ENCODE peak calls at places on chromosomes 11 and 22, in seven cellular contexts. One of them, this sample, is unnamed.

GRCh38 chr11:30583505-30584280 is 2.5 kb downstream of the MPPED2 start:
- DNase-seq in PC-3: no peak
- DNase-seq in uterus: peak
- DNase-seq in brain microvascular endothelial cell: no peak
- DNase-seq in GM20000: no peak
- DNase-seq in AG09309: no peak
- DNase-seq in dorsolateral prefrontal cortex: peak
- DNase-seq in this sample: no peak

GRCh38 chr22:25397616-25398015 is 166.9 kb upstream of the GRK3 start:
- DNase-seq in PC-3: no peak
- DNase-seq in brain microvascular endothelial cell: no peak
- DNase-seq in dorsolateral prefrontal cortex: no peak
- DNase-seq in uterus: no peak
- DNase-seq in AG09309: no peak
- DNase-seq in GM20000: no peak
- DNase-seq in this sample: no peak

GRCh38 chr11:15493066-15493465 is 378.3 kb downstream of the INSC start:
- DNase-seq in brain microvascular endothelial cell: peak
- DNase-seq in GM20000: no peak
- DNase-seq in AG09309: no peak
- DNase-seq in PC-3: no peak
- DNase-seq in dorsolateral prefrontal cortex: no peak
- DNase-seq in uterus: no peak
- DNase-seq in this sample: peak

GRCh38 chr11:100684101-100685065 is 2.7 kb upstream of the ARHGAP42 start:
- DNase-seq in PC-3: peak
- DNase-seq in brain microvascular endothelial cell: no peak
- DNase-seq in dorsolateral prefrontal cortex: no peak
- DNase-seq in GM20000: peak
- DNase-seq in uterus: no peak
- DNase-seq in AG09309: no peak
- DNase-seq in this sample: no peak

GRCh38 chr11:6650980-6651379 is 4.6 kb downstream of the DCHS1 start:
- DNase-seq in GM20000: no peak
- DNase-seq in dorsolateral prefrontal cortex: no peak
- DNase-seq in brain microvascular endothelial cell: no peak
- DNase-seq in uterus: no peak
- DNase-seq in PC-3: peak
- DNase-seq in AG09309: no peak
- DNase-seq in this sample: no peak

GRCh38 chr22:24976442-24977218 is 24.1 kb downstream of the KIAA1671 start:
- DNase-seq in uterus: no peak
- DNase-seq in AG09309: no peak
- DNase-seq in brain microvascular endothelial cell: no peak
- DNase-seq in PC-3: no peak
- DNase-seq in GM20000: no peak
- DNase-seq in dorsolateral prefrontal cortex: no peak
- DNase-seq in this sample: no peak

GRCh38 chr11:118658372-118659313 is 20.8 kb downstream of the TREH start:
- DNase-seq in PC-3: peak
- DNase-seq in uterus: peak
- DNase-seq in GM20000: no peak
- DNase-seq in brain microvascular endothelial cell: no peak
- DNase-seq in dorsolateral prefrontal cortex: no peak
- DNase-seq in AG09309: no peak
- DNase-seq in this sample: no peak

GRCh38 chr11:69333149-69333710 is 39.3 kb downstream of the MYEOV start:
- DNase-seq in dorsolateral prefrontal cortex: no peak
- DNase-seq in uterus: no peak
- DNase-seq in GM20000: no peak
- DNase-seq in brain microvascular endothelial cell: no peak
- DNase-seq in PC-3: no peak
- DNase-seq in AG09309: no peak
- DNase-seq in this sample: no peak

GRCh38 chr11:94706211-94706610 is 61.9 kb upstream of the AMOTL1 start:
- DNase-seq in AG09309: no peak
- DNase-seq in dorsolateral prefrontal cortex: no peak
- DNase-seq in PC-3: peak
- DNase-seq in uterus: no peak
- DNase-seq in brain microvascular endothelial cell: no peak
- DNase-seq in GM20000: no peak
- DNase-seq in this sample: no peak

GRCh38 chr11:85423331-85423730 is 203.8 kb downstream of the DLG2 start:
- DNase-seq in uterus: no peak
- DNase-seq in AG09309: no peak
- DNase-seq in PC-3: no peak
- DNase-seq in GM20000: no peak
- DNase-seq in dorsolateral prefrontal cortex: no peak
- DNase-seq in brain microvascular endothelial cell: no peak
- DNase-seq in this sample: no peak

GRCh38 chr11:33642461-33643166 is 58.0 kb downstream of the C11orf91 start:
- DNase-seq in uterus: no peak
- DNase-seq in PC-3: peak
- DNase-seq in dorsolateral prefrontal cortex: no peak
- DNase-seq in AG09309: no peak
- DNase-seq in GM20000: no peak
- DNase-seq in brain microvascular endothelial cell: no peak
- DNase-seq in this sample: no peak

GRCh38 chr11:118084247-118084646 is 2.5 kb downstream of the SMIM35 start:
- DNase-seq in PC-3: peak
- DNase-seq in GM20000: no peak
- DNase-seq in dorsolateral prefrontal cortex: no peak
- DNase-seq in brain microvascular endothelial cell: no peak
- DNase-seq in AG09309: peak
- DNase-seq in uterus: no peak
- DNase-seq in this sample: no peak

GRCh38 chr11:69384548-69385465 is 90.9 kb downstream of the MYEOV start:
- DNase-seq in AG09309: no peak
- DNase-seq in GM20000: no peak
- DNase-seq in dorsolateral prefrontal cortex: no peak
- DNase-seq in brain microvascular endothelial cell: no peak
- DNase-seq in uterus: no peak
- DNase-seq in PC-3: no peak
- DNase-seq in this sample: no peak

GRCh38 chr11:45247433-45247832 is 38.7 kb downstream of the SYT13 start:
- DNase-seq in uterus: no peak
- DNase-seq in brain microvascular endothelial cell: no peak
- DNase-seq in GM20000: no peak
- DNase-seq in AG09309: no peak
- DNase-seq in dorsolateral prefrontal cortex: no peak
- DNase-seq in PC-3: peak
- DNase-seq in this sample: no peak
- TF ChIP-seq CTCF in uterus: no peak
- TF ChIP-seq CTCF in brain microvascular endothelial cell: no peak
- TF ChIP-seq CTCF in GM20000: no peak
- TF ChIP-seq CTCF in AG09309: no peak
- TF ChIP-seq CTCF in dorsolateral prefrontal cortex: no peak
- TF ChIP-seq CTCF in PC-3: peak
- TF ChIP-seq CTCF in this sample: no peak

GRCh38 chr22:38298312-38299000 is 18.8 kb downstream of the CSNK1E start:
- DNase-seq in AG09309: peak
- DNase-seq in GM20000: peak
- DNase-seq in brain microvascular endothelial cell: peak
- DNase-seq in PC-3: peak
- DNase-seq in dorsolateral prefrontal cortex: no peak
- DNase-seq in uterus: no peak
- DNase-seq in this sample: peak
- TF ChIP-seq CTCF in AG09309: peak
- TF ChIP-seq CTCF in GM20000: peak
- TF ChIP-seq CTCF in brain microvascular endothelial cell: peak
- TF ChIP-seq CTCF in PC-3: peak
- TF ChIP-seq CTCF in dorsolateral prefrontal cortex: peak
- TF ChIP-seq CTCF in uterus: peak
- TF ChIP-seq CTCF in this sample: peak

DNA sequence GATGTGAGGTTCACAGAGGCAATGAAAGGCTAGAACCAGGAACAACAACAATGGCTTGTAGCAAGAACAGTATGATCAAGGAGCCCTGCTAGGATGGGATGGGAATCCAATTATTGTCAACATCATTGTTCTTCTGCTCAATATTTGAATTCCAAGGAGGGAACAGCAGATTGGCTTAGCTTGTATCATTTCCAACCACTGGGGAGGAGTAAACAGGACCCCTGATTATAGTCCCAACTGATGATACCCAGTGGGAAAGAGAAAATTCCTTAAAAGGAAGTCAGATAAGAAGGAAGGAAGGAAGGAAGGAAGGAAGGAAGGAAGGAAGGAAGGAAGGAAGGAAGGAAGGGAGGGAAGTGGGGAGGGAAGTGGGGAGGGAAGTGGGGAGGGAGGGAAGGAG is 69.5 kb upstream of the ZC3H12C start:
- DNase-seq in brain microvascular endothelial cell: no peak
- DNase-seq in dorsolateral prefrontal cortex: no peak
- DNase-seq in uterus: no peak
- DNase-seq in PC-3: no peak
- DNase-seq in AG09309: no peak
- DNase-seq in GM20000: no peak
- DNase-seq in this sample: no peak
- TF ChIP-seq CTCF in brain microvascular endothelial cell: no peak
- TF ChIP-seq CTCF in dorsolateral prefrontal cortex: no peak
- TF ChIP-seq CTCF in uterus: no peak
- TF ChIP-seq CTCF in PC-3: no peak
- TF ChIP-seq CTCF in AG09309: no peak
- TF ChIP-seq CTCF in GM20000: no peak
- TF ChIP-seq CTCF in this sample: no peak

DNA sequence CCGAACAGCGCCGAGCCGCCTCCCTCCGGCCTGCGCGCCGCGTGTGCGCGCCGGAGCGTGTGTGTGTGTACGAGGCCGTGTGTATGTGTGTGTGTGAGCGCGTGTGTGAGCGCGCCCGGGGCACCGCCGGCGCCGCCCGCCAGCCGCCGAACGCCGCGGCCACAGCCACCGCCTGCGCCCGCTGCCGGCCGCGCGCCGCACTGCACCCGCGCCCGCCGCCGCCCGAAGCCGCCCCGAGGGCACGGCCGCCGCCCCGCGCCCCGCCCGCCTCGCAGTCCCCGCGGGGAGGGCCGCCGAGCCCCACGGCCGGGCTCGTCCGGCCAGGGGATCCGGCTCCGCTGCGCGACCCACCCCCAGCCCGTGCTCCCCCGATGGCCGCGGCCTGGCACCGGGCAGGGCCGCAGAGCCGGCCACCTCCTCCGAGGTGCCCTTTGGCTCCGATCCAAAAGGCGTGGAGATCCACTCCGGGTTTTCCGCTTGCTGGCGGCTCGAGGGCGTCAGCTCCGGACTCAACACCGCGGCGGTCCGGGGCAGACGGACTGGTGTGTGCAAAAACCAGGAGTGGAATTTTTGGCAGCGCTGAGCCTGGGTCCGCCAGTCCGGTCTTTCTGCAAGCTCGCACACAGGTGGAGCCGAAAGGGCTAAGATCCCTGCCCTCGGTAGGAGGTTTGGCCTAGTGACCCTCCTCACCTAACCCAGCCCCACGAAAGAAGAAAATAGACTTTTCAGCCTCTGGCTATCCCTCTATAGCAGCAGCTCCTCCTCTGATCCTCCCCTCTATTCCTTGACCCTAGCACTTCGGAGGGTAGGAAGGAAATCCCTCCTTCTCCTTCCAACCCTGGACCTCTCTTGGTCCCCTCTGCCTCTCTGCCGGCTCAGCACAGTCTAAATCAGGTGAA is at the start of gene SYT7:
- DNase-seq in AG09309: peak
- DNase-seq in brain microvascular endothelial cell: peak
- DNase-seq in dorsolateral prefrontal cortex: peak
- DNase-seq in GM20000: peak
- DNase-seq in uterus: peak
- DNase-seq in PC-3: peak
- DNase-seq in this sample: peak
- TF ChIP-seq CTCF in AG09309: peak
- TF ChIP-seq CTCF in brain microvascular endothelial cell: peak
- TF ChIP-seq CTCF in dorsolateral prefrontal cortex: peak
- TF ChIP-seq CTCF in GM20000: peak
- TF ChIP-seq CTCF in uterus: peak
- TF ChIP-seq CTCF in PC-3: peak
- TF ChIP-seq CTCF in this sample: no peak

DNA sequence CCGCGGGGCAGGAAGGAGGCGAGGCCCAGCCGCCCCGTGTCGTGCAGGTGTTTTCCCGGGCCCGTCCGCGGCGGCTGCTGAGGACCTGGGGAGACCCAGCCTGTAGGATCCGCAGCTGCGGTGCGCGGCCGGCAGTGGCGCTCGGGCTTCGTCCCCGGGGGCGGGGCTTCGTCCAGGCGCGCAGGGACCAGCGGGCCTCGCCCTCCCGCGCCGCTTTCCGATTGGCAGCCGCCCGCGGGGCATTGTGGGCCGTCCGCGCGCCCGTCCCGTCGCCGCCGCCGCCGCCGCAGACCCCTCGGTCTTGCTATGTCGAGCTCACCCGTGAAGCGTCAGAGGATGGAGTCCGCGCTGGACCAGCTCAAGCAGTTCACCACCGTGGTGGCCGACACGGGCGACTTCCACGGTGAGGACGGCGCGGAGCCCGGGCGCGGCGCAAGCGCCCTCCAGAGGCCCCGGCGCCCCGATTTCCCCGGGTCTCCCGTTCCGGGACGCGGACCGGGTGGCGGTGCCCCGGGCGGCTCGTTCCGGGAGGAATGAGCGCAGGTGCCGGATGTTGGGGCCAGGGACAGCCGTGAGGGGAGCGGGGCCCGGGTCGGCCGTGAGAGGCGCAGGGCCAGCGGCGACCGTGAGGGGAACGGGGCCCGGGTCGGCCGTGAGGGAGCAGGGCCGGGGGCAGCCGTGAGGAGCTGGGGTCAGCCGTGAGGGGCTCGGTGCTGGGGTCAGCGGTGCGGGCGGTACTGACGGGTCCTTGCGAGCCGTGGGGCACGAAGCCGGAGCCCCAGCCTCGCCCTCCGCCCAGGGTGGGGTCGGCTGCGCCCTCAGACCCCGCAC is at the start of gene TALDO1:
- DNase-seq in uterus: peak
- DNase-seq in AG09309: peak
- DNase-seq in dorsolateral prefrontal cortex: peak
- DNase-seq in brain microvascular endothelial cell: peak
- DNase-seq in PC-3: peak
- DNase-seq in GM20000: peak
- DNase-seq in this sample: peak
- TF ChIP-seq CTCF in uterus: peak
- TF ChIP-seq CTCF in AG09309: peak
- TF ChIP-seq CTCF in dorsolateral prefrontal cortex: peak
- TF ChIP-seq CTCF in brain microvascular endothelial cell: peak
- TF ChIP-seq CTCF in PC-3: peak
- TF ChIP-seq CTCF in GM20000: peak
- TF ChIP-seq CTCF in this sample: peak

DNA sequence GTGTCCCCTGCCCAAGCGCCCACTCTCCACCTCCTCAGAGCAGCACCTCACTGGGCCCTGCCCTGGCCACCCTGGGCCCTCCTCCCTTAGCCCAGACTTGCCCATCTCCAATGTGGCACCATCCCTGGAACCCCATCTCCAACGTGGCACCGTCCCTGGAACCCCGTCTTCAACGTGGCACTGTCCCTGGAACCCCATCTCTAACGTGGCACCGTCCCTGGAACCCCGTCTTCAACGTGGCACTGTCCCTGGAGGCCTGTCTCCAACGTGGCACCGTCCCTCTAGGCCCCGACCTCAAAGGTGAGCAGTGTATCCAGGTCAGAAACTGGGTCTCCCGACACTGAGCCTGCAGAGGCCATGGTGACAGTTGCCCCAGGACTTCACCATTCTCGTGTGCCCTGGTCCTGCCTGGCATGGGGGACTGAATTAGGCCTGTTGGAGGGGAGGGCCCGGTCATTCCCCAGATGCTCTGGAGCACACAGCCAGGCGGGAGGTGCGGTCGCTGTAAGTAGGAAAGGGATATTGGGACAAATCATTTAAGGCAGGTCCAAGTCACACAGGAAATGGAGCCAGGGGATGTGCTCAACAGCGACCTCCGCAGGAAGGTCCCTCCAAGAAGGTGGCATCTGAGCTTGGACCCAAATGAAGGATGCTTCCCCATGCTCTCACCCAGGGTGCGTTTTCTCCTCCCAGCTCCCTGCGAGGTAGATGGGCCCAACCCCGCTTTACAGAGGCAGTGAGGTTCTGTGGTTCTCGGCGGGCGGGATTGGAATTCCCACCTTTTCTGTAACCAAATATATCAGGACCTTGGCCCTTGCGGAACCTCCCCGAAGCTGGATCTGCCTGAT is 2.4 kb upstream of the CTSD start:
- DNase-seq in uterus: no peak
- DNase-seq in GM20000: no peak
- DNase-seq in PC-3: no peak
- DNase-seq in dorsolateral prefrontal cortex: peak
- DNase-seq in AG09309: no peak
- DNase-seq in brain microvascular endothelial cell: no peak
- DNase-seq in this sample: no peak
- TF ChIP-seq CTCF in uterus: no peak
- TF ChIP-seq CTCF in GM20000: peak
- TF ChIP-seq CTCF in PC-3: peak
- TF ChIP-seq CTCF in dorsolateral prefrontal cortex: no peak
- TF ChIP-seq CTCF in AG09309: no peak
- TF ChIP-seq CTCF in brain microvascular endothelial cell: peak
- TF ChIP-seq CTCF in this sample: peak